ENCODE peak calls at places on chromosomes 16 and 17, in eight cellular contexts. One of them, this sample, is unnamed.

GRCh38 chr17:75976175-75976848 is 2.7 kb downstream of the ACOX1 start:
- DNase-seq in HCT116: no peak
- DNase-seq in MM.1S: no peak
- DNase-seq in K562: peak
- DNase-seq in GM12878: no peak
- DNase-seq in fibroblast of lung: peak
- DNase-seq in PC-9: no peak
- DNase-seq in keratinocyte: no peak
- DNase-seq in this sample: no peak

GRCh38 chr17:72654746-72655145 is 437.7 kb downstream of the SLC39A11 start:
- DNase-seq in GM12878: no peak
- DNase-seq in PC-9: no peak
- DNase-seq in HCT116: no peak
- DNase-seq in keratinocyte: no peak
- DNase-seq in K562: no peak
- DNase-seq in fibroblast of lung: no peak
- DNase-seq in MM.1S: no peak
- DNase-seq in this sample: no peak

GRCh38 chr16:924806-925205 is 46.0 kb downstream of the LMF1 start:
- DNase-seq in GM12878: no peak
- DNase-seq in K562: no peak
- DNase-seq in keratinocyte: no peak
- DNase-seq in fibroblast of lung: no peak
- DNase-seq in HCT116: no peak
- DNase-seq in PC-9: no peak
- DNase-seq in MM.1S: no peak
- DNase-seq in this sample: no peak

GRCh38 chr16:87288753-87289362 is 28.3 kb downstream of the C16orf95 start:
- DNase-seq in K562: no peak
- DNase-seq in fibroblast of lung: peak
- DNase-seq in PC-9: no peak
- DNase-seq in MM.1S: no peak
- DNase-seq in GM12878: no peak
- DNase-seq in keratinocyte: no peak
- DNase-seq in HCT116: no peak
- DNase-seq in this sample: no peak

GRCh38 chr17:79038545-79039135 is 14.7 kb downstream of the C1QTNF1 start:
- DNase-seq in MM.1S: no peak
- DNase-seq in fibroblast of lung: peak
- DNase-seq in K562: no peak
- DNase-seq in PC-9: no peak
- DNase-seq in keratinocyte: peak
- DNase-seq in GM12878: no peak
- DNase-seq in HCT116: no peak
- DNase-seq in this sample: no peak

GRCh38 chr17:8122923-8123694 is 797 bp downstream of the HES7 start:
- DNase-seq in fibroblast of lung: peak
- DNase-seq in HCT116: no peak
- DNase-seq in keratinocyte: no peak
- DNase-seq in K562: peak
- DNase-seq in PC-9: peak
- DNase-seq in MM.1S: peak
- DNase-seq in GM12878: no peak
- DNase-seq in this sample: no peak

GRCh38 chr17:1197379-1197778 is 17.6 kb upstream of the ABR start:
- DNase-seq in GM12878: no peak
- DNase-seq in MM.1S: no peak
- DNase-seq in fibroblast of lung: peak
- DNase-seq in keratinocyte: no peak
- DNase-seq in HCT116: no peak
- DNase-seq in PC-9: no peak
- DNase-seq in K562: no peak
- DNase-seq in this sample: no peak

GRCh38 chr16:85750827-85751641 is at the start of gene C16orf74:
- DNase-seq in K562: peak
- DNase-seq in keratinocyte: no peak
- DNase-seq in fibroblast of lung: peak
- DNase-seq in GM12878: no peak
- DNase-seq in MM.1S: peak
- DNase-seq in PC-9: peak
- DNase-seq in HCT116: no peak
- DNase-seq in this sample: no peak

GRCh38 chr17:12107905-12108304 is 87.2 kb downstream of the MAP2K4 start:
- DNase-seq in HCT116: no peak
- DNase-seq in fibroblast of lung: peak
- DNase-seq in keratinocyte: no peak
- DNase-seq in GM12878: no peak
- DNase-seq in K562: no peak
- DNase-seq in MM.1S: no peak
- DNase-seq in PC-9: no peak
- DNase-seq in this sample: no peak

GRCh38 chr16:75482434-75483205 is 12.6 kb downstream of the CHST6 start:
- DNase-seq in HCT116: no peak
- DNase-seq in keratinocyte: no peak
- DNase-seq in K562: no peak
- DNase-seq in PC-9: no peak
- DNase-seq in MM.1S: no peak
- DNase-seq in GM12878: no peak
- DNase-seq in fibroblast of lung: no peak
- DNase-seq in this sample: no peak

GRCh38 chr16:89827383-89828198 is 684 bp upstream of the SPIRE2 start:
- DNase-seq in keratinocyte: no peak
- DNase-seq in GM12878: no peak
- DNase-seq in MM.1S: no peak
- DNase-seq in HCT116: peak
- DNase-seq in fibroblast of lung: peak
- DNase-seq in K562: peak
- DNase-seq in PC-9: peak
- DNase-seq in this sample: no peak

GRCh38 chr17:56898874-56899273 is 15.0 kb downstream of the TRIM25 start:
- DNase-seq in keratinocyte: no peak
- DNase-seq in fibroblast of lung: no peak
- DNase-seq in K562: peak
- DNase-seq in HCT116: no peak
- DNase-seq in MM.1S: no peak
- DNase-seq in PC-9: no peak
- DNase-seq in GM12878: no peak
- DNase-seq in this sample: no peak

GRCh38 chr17:53626286-53626685 is 196.4 kb upstream of the KIF2B start:
- DNase-seq in HCT116: no peak
- DNase-seq in fibroblast of lung: peak
- DNase-seq in MM.1S: peak
- DNase-seq in GM12878: no peak
- DNase-seq in K562: peak
- DNase-seq in keratinocyte: peak
- DNase-seq in PC-9: no peak
- DNase-seq in this sample: no peak

GRCh38 chr17:39666601-39667261 is 1.5 kb upstream of the PNMT start:
- DNase-seq in HCT116: no peak
- DNase-seq in PC-9: peak
- DNase-seq in K562: peak
- DNase-seq in GM12878: no peak
- DNase-seq in fibroblast of lung: no peak
- DNase-seq in MM.1S: no peak
- DNase-seq in keratinocyte: no peak
- DNase-seq in this sample: no peak

GRCh38 chr17:39666231-39666600 is 1.1 kb downstream of the TCAP start:
- DNase-seq in keratinocyte: no peak
- DNase-seq in GM12878: no peak
- DNase-seq in fibroblast of lung: no peak
- DNase-seq in HCT116: no peak
- DNase-seq in MM.1S: no peak
- DNase-seq in K562: no peak
- DNase-seq in PC-9: no peak
- DNase-seq in this sample: no peak

GRCh38 chr17:39665642-39666221 is 583 bp downstream of the TCAP start:
- DNase-seq in MM.1S: no peak
- DNase-seq in K562: no peak
- DNase-seq in PC-9: peak
- DNase-seq in fibroblast of lung: no peak
- DNase-seq in keratinocyte: no peak
- DNase-seq in HCT116: no peak
- DNase-seq in GM12878: no peak
- DNase-seq in this sample: no peak

GRCh38 chr17:39668141-39668924 is at the start of gene PNMT:
- DNase-seq in MM.1S: peak
- DNase-seq in keratinocyte: no peak
- DNase-seq in PC-9: peak
- DNase-seq in K562: peak
- DNase-seq in GM12878: no peak
- DNase-seq in fibroblast of lung: peak
- DNase-seq in HCT116: no peak
- DNase-seq in this sample: no peak

DNA sequence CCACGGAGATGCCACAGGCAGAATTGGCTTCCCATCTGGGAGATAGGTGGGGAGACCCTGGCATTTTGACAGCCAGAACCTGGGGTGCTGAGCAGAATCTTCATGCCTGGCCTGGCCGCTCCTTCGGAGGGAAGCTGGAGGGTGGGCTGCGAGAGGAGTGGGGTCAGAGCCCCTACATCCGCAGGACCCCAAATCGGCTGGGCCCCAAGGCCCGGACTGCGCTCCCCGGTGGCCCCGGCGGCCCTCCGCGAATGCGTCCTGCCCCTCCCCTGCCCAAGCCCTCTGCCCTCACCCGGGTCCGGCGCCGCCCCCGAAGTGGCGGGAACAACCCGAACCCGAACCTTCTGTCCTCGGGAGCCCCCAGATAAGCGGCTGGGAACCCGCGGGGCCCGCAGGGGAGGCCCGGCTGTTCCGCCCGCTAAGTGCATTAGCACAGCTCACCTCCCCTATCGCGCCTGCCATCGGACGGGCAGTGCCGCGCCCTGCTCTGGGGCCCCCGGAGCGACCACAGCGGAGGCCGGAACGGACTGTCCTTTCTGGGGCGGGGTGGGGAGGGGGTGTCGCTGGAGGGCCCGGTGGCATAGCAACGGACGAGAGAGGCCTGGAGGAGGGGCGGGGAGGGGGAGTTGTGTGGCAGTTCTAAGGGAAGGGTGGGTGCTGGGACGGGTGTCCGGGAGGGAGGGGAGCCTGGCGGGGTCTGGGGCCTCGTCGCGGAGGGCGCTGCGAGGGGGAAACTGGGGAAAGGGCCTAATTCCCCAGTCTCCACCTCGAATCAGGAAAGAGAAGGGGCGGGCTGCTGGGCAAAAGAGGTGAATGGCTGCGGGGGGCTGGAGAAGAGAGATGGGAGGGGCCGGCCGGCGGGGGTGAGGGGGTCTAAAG is 752 bp upstream of the PNMT start:
- DNase-seq in HCT116: no peak
- DNase-seq in GM12878: no peak
- DNase-seq in MM.1S: no peak
- DNase-seq in PC-9: peak
- DNase-seq in K562: peak
- DNase-seq in keratinocyte: no peak
- DNase-seq in fibroblast of lung: no peak
- DNase-seq in this sample: no peak
- TF ChIP-seq EZH2 in HCT116: no peak
- TF ChIP-seq EZH2 in GM12878: no peak
- TF ChIP-seq EZH2 in MM.1S: no peak
- TF ChIP-seq EZH2 in PC-9: no peak
- TF ChIP-seq EZH2 in K562: no peak
- TF ChIP-seq EZH2 in keratinocyte: peak
- TF ChIP-seq EZH2 in fibroblast of lung: peak
- TF ChIP-seq EZH2 in this sample: no peak

DNA sequence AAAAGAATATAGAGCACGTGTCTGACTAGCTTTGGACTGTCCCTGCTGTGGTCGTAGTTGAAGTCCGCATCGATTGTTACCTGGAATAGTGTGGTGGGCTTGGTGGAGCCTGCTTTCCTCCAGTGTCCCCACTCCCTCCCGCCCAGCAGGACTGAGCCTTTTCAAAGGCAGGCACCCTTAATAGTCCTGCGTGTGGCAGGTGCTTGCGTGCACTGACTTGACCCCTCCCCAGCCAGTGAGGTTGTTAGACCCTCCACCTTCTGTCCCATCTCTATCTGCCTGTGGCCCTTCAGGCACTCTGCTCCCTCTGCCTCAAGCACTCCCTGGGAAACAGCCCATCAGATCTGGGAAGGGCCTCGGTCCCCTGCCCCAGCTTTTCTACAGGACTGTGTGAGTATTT is 36.6 kb downstream of the TMEM11 start:
- DNase-seq in keratinocyte: no peak
- DNase-seq in GM12878: no peak
- DNase-seq in fibroblast of lung: no peak
- DNase-seq in PC-9: no peak
- DNase-seq in HCT116: no peak
- DNase-seq in K562: no peak
- DNase-seq in MM.1S: no peak
- DNase-seq in this sample: no peak
- TF ChIP-seq EZH2 in keratinocyte: no peak
- TF ChIP-seq EZH2 in GM12878: no peak
- TF ChIP-seq EZH2 in fibroblast of lung: no peak
- TF ChIP-seq EZH2 in PC-9: no peak
- TF ChIP-seq EZH2 in HCT116: no peak
- TF ChIP-seq EZH2 in K562: no peak
- TF ChIP-seq EZH2 in MM.1S: no peak
- TF ChIP-seq EZH2 in this sample: no peak

GRCh38 chr16:31010943-31011342 is 505 bp upstream of the STX1B start:
- DNase-seq in GM12878: no peak
- DNase-seq in MM.1S: no peak
- DNase-seq in keratinocyte: no peak
- DNase-seq in fibroblast of lung: no peak
- DNase-seq in HCT116: no peak
- DNase-seq in PC-9: no peak
- DNase-seq in K562: no peak
- DNase-seq in this sample: no peak
- TF ChIP-seq EZH2 in GM12878: no peak
- TF ChIP-seq EZH2 in MM.1S: no peak
- TF ChIP-seq EZH2 in keratinocyte: peak
- TF ChIP-seq EZH2 in fibroblast of lung: no peak
- TF ChIP-seq EZH2 in HCT116: no peak
- TF ChIP-seq EZH2 in PC-9: no peak
- TF ChIP-seq EZH2 in K562: no peak
- TF ChIP-seq EZH2 in this sample: no peak

DNA sequence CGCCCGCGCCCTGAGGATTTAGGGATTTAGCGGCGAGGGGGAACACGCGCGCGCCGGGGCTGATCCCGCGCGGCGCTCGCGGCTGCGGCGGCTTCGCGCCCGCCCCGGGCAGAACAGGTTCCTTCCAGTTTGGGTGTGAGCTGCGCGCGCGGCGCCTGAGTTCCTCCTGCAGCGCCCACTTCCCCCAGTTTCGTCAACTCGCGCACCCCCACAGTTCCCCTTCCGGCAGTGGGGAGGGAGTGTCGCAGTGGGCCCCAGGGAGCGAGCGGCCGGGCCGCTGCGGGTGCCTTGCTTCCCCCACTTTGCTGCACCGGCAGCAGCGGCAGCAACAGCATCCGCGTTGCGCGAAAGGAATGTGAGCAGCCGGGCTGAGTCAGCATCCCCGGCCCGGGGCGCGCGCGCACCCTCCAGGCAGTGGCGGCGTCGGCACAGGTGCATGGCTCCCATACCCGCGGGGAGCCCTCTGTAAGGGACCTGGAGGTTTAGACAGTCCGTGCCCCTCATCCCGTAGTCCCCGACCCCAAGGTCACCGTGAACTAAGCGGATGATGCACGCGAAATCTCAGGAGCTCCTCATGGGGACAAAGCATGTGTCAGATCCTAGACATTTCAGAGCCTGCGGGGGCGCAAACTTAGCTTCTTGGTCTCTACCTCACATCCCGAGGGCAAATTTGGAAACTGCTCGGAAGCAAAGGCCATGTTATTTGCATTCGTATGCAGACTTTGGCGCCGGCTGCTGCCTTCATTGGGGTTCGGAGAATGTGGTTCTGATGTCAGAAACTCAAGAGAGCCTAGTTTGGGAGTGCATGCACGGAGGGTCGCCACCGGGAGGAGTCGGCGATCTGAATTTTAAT is 767 bp downstream of the ARSG start:
- DNase-seq in MM.1S: peak
- DNase-seq in K562: peak
- DNase-seq in fibroblast of lung: peak
- DNase-seq in HCT116: peak
- DNase-seq in PC-9: peak
- DNase-seq in keratinocyte: no peak
- DNase-seq in GM12878: peak
- DNase-seq in this sample: peak
- TF ChIP-seq EZH2 in MM.1S: no peak
- TF ChIP-seq EZH2 in K562: no peak
- TF ChIP-seq EZH2 in fibroblast of lung: no peak
- TF ChIP-seq EZH2 in HCT116: no peak
- TF ChIP-seq EZH2 in PC-9: no peak
- TF ChIP-seq EZH2 in keratinocyte: no peak
- TF ChIP-seq EZH2 in GM12878: no peak
- TF ChIP-seq EZH2 in this sample: no peak